ENCODE peak calls at places on chromosome 15, in nine cellular contexts. One of them, this sample, is unnamed.
A peak's percentile ranks its signal among the peaks of the same experiment; 100 is the strongest.

GRCh38 chr15:101526890-101527289 is 37.4 kb upstream of the PCSK6 start:
- DNase-seq in ovary: no peak
- DNase-seq in IMR-90: no peak
- DNase-seq in astrocyte: no peak
- DNase-seq in psoas muscle: no peak
- DNase-seq in effector memory CD4-positive, alpha-beta T cell: no peak
- DNase-seq in small intestine: no peak
- DNase-seq in HCT116: no peak
- DNase-seq in testis: no peak
- DNase-seq in this sample: no peak

GRCh38 chr15:87369269-87369668 is 887.3 kb downstream of the NTRK3 start:
- DNase-seq in astrocyte: peak; percentile 99
- DNase-seq in psoas muscle: no peak
- DNase-seq in ovary: no peak
- DNase-seq in HCT116: no peak
- DNase-seq in small intestine: no peak
- DNase-seq in testis: no peak
- DNase-seq in IMR-90: peak; percentile 93
- DNase-seq in effector memory CD4-positive, alpha-beta T cell: no peak
- DNase-seq in this sample: no peak

GRCh38 chr15:71295242-71296031 is 180.2 kb downstream of the THSD4 start:
- DNase-seq in small intestine: no peak
- DNase-seq in ovary: no peak
- DNase-seq in testis: no peak
- DNase-seq in psoas muscle: no peak
- DNase-seq in astrocyte: peak; percentile 100
- DNase-seq in effector memory CD4-positive, alpha-beta T cell: no peak
- DNase-seq in HCT116: peak; percentile 100
- DNase-seq in IMR-90: peak; percentile 100
- DNase-seq in this sample: no peak

GRCh38 chr15:90015749-90016148 is 14.6 kb downstream of the ZNF710 start:
- DNase-seq in astrocyte: no peak
- DNase-seq in HCT116: no peak
- DNase-seq in IMR-90: no peak
- DNase-seq in testis: no peak
- DNase-seq in ovary: no peak
- DNase-seq in psoas muscle: no peak
- DNase-seq in small intestine: peak; percentile 94
- DNase-seq in effector memory CD4-positive, alpha-beta T cell: no peak
- DNase-seq in this sample: no peak

GRCh38 chr15:77409259-77410156 is 10.4 kb downstream of the PEAK1 start:
- DNase-seq in HCT116: no peak
- DNase-seq in testis: no peak
- DNase-seq in ovary: no peak
- DNase-seq in effector memory CD4-positive, alpha-beta T cell: no peak
- DNase-seq in small intestine: peak; percentile 25
- DNase-seq in IMR-90: no peak
- DNase-seq in astrocyte: no peak
- DNase-seq in psoas muscle: no peak
- DNase-seq in this sample: no peak

GRCh38 chr15:80913541-80913940 is 76.1 kb downstream of the MESD start:
- DNase-seq in testis: no peak
- DNase-seq in small intestine: no peak
- DNase-seq in ovary: no peak
- DNase-seq in IMR-90: no peak
- DNase-seq in psoas muscle: no peak
- DNase-seq in HCT116: no peak
- DNase-seq in astrocyte: no peak
- DNase-seq in effector memory CD4-positive, alpha-beta T cell: no peak
- DNase-seq in this sample: no peak

GRCh38 chr15:56782306-56782705 is 49.0 kb upstream of the ZNF280D start:
- DNase-seq in small intestine: no peak
- DNase-seq in HCT116: no peak
- DNase-seq in astrocyte: no peak
- DNase-seq in IMR-90: no peak
- DNase-seq in psoas muscle: no peak
- DNase-seq in effector memory CD4-positive, alpha-beta T cell: no peak
- DNase-seq in ovary: no peak
- DNase-seq in testis: no peak
- DNase-seq in this sample: no peak

GRCh38 chr15:92797168-92798052 is 102.7 kb upstream of the CHD2 start:
- DNase-seq in IMR-90: peak; percentile 81
- DNase-seq in HCT116: peak; percentile 73
- DNase-seq in psoas muscle: no peak
- DNase-seq in effector memory CD4-positive, alpha-beta T cell: peak; percentile 19
- DNase-seq in small intestine: peak; percentile 87
- DNase-seq in ovary: peak; percentile 37
- DNase-seq in astrocyte: peak; percentile 50
- DNase-seq in testis: peak; percentile 53
- DNase-seq in this sample: no peak

DNA sequence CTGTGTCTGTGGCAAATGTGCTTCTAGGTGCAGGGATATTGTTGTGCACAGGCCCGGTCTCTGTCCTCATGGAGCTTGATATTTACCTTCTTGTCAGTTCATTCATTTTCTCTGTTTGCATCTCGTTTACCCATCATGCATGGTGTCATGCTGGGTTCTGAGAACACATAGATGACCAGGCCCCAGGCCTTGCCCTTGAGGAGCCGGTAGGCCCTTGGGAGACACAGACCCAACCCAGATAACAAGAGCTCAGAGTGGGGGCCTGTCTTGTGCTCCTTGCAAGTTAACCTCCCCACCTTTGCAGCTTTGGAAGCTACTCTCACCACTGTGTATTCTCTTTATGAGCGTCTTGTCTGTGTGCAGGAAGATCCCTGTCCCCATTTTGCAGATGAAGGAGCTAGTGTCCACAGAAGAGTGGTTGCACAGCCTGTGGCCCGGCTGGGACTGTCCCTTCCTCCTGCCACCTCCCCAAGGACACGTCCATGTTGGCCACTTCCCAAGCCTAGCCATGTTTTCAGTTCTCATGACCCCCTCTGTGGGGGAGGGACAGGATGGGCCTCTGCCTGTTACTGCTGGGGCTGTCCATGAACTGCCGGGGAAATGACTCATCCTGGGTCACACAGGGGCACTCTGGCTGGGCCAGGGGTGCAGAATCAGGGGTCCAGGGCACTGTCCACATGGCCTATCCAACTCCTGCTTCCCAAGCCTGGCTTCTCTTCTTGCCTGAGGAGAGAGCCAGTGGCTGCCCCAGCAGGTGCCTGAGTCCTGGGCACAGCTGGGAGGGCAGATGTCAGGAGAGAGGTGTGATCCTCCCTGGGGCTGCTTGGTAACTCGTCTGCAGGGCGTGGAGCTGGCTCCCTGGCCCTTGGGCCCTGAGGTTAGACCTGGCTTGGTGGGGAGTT is 3.4 kb downstream of the SNX33 start:
- DNase-seq in IMR-90: no peak
- DNase-seq in HCT116: no peak
- DNase-seq in psoas muscle: peak; percentile 75
- DNase-seq in testis: peak; percentile 51
- DNase-seq in ovary: peak; percentile 61
- DNase-seq in small intestine: peak; percentile 64
- DNase-seq in astrocyte: no peak
- DNase-seq in effector memory CD4-positive, alpha-beta T cell: no peak
- DNase-seq in this sample: no peak
- H3K4me3 ChIP-seq in IMR-90: peak overlapping the region; percentile 40
- H3K4me3 ChIP-seq in HCT116: peak overlapping the region; percentile 32
- H3K4me3 ChIP-seq in psoas muscle: peak overlapping the region; percentile 93
- H3K4me3 ChIP-seq in testis: no peak overlapping the region
- H3K4me3 ChIP-seq in ovary: peak overlapping the region; percentile 23
- H3K4me3 ChIP-seq in small intestine: peak overlapping the region; percentile 26
- H3K4me3 ChIP-seq in astrocyte: peak overlapping the region; percentile 51
- H3K4me3 ChIP-seq in effector memory CD4-positive, alpha-beta T cell: no peak overlapping the region
- H3K4me3 ChIP-seq in this sample: no peak overlapping the region

GRCh38 chr15:85770014-85770721 is 24.6 kb downstream of the KLHL25 start:
- DNase-seq in astrocyte: no peak
- DNase-seq in effector memory CD4-positive, alpha-beta T cell: no peak
- DNase-seq in HCT116: no peak
- DNase-seq in ovary: no peak
- DNase-seq in psoas muscle: no peak
- DNase-seq in testis: no peak
- DNase-seq in IMR-90: no peak
- DNase-seq in small intestine: no peak
- DNase-seq in this sample: no peak

GRCh38 chr15:85767785-85768529 is 26.8 kb downstream of the KLHL25 start:
- DNase-seq in small intestine: no peak
- DNase-seq in testis: no peak
- DNase-seq in astrocyte: no peak
- DNase-seq in HCT116: no peak
- DNase-seq in effector memory CD4-positive, alpha-beta T cell: no peak
- DNase-seq in IMR-90: no peak
- DNase-seq in psoas muscle: no peak
- DNase-seq in ovary: no peak
- DNase-seq in this sample: no peak

GRCh38 chr15:85768595-85769168 is 26.0 kb downstream of the KLHL25 start:
- DNase-seq in small intestine: no peak
- DNase-seq in IMR-90: no peak
- DNase-seq in psoas muscle: no peak
- DNase-seq in ovary: no peak
- DNase-seq in HCT116: no peak
- DNase-seq in effector memory CD4-positive, alpha-beta T cell: no peak
- DNase-seq in astrocyte: no peak
- DNase-seq in testis: no peak
- DNase-seq in this sample: no peak

GRCh38 chr15:85770722-85771041 is 24.0 kb downstream of the KLHL25 start:
- DNase-seq in small intestine: no peak
- DNase-seq in ovary: no peak
- DNase-seq in testis: no peak
- DNase-seq in astrocyte: no peak
- DNase-seq in effector memory CD4-positive, alpha-beta T cell: no peak
- DNase-seq in IMR-90: no peak
- DNase-seq in HCT116: no peak
- DNase-seq in psoas muscle: no peak
- DNase-seq in this sample: no peak

DNA sequence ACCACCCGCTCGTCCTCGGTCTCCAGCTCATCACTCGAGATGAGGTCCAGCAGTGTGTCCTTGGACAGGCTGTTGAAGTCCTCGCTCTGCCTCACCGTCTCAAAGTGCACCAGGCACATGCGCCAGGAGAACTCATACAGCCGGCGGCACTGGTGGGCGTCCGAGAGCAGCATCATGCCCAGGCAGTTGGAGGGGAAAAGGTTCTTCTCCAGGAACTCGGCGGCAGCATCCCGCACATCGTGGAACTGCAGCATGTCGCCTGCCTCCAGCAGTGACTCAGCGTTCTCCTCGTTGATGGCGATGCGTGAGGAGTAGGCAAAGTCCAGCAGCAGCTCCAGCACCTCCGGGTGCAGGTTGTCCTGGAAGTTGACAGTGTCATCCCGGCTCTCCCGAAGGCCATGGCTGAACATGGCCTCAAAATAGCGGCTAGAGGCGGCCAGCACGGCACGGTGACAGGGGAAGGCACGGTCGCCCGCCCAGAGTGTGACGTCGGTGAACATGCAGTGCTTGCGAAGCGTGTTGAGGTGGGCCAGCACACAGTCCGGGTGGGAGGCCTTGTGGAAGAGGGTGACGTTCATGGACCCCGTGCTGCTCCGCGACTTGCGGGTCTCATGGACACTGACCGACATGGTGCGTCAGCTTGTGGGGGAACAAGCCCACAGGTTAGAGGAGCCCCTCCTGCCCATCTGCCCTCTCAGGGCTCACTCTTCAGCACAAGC is 25.4 kb downstream of the KLHL25 start:
- DNase-seq in HCT116: no peak
- DNase-seq in testis: no peak
- DNase-seq in astrocyte: no peak
- DNase-seq in effector memory CD4-positive, alpha-beta T cell: no peak
- DNase-seq in IMR-90: no peak
- DNase-seq in ovary: no peak
- DNase-seq in small intestine: no peak
- DNase-seq in psoas muscle: no peak
- DNase-seq in this sample: no peak
- H3K27ac ChIP-seq in HCT116: no peak overlapping the region
- H3K27ac ChIP-seq in testis: no peak overlapping the region
- H3K27ac ChIP-seq in astrocyte: no peak overlapping the region
- H3K27ac ChIP-seq in effector memory CD4-positive, alpha-beta T cell: no peak overlapping the region
- H3K27ac ChIP-seq in IMR-90: no peak overlapping the region
- H3K27ac ChIP-seq in ovary: no peak overlapping the region
- H3K27ac ChIP-seq in small intestine: no peak overlapping the region
- H3K27ac ChIP-seq in psoas muscle: no peak overlapping the region
- H3K27ac ChIP-seq in this sample: no peak overlapping the region

DNA sequence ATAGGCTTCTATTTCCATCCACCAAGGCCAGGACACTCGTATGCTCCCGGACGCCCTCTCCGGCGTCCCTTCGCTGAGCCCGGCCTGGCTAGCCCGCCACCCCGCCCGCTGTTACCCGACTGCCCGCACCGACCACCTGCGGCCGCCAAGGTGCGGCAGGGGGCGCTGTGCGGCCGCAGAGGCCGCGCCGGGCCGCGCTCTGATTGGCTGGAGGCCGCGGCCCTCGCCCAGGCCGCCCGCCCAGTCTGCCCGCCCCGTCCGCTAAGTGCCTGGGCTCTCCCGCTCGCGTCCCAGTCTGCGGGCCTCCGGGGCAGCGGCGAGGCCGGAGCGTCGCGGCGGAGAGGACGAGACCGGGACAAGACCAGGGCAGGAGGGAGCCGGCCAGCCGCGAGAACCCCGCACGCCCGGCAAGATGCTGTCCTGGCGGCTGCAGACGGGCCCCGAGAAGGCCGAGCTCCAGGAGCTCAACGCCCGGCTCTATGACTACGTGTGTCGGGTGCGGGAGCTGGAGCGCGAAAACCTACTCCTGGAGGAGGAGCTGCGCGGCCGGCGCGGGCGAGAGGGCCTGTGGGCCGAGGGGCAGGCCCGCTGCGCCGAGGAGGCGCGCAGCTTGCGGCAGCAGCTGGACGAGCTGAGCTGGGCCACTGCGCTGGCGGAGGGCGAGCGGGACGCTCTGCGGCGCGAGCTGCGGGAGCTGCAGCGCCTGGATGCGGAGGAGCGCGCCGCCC is at the start of gene SYNM:
- DNase-seq in ovary: peak; percentile 73
- DNase-seq in psoas muscle: peak; percentile 94
- DNase-seq in HCT116: peak; percentile 77
- DNase-seq in small intestine: peak; percentile 82
- DNase-seq in astrocyte: peak; percentile 45
- DNase-seq in IMR-90: peak; percentile 72
- DNase-seq in effector memory CD4-positive, alpha-beta T cell: peak; percentile 6
- DNase-seq in testis: peak; percentile 78
- DNase-seq in this sample: peak; percentile 85
- H3K4me3 ChIP-seq in ovary: peak within 1 kb of the TSS; percentile 47
- H3K4me3 ChIP-seq in psoas muscle: peak within 1 kb of the TSS; percentile 71
- H3K4me3 ChIP-seq in HCT116: peak within 1 kb of the TSS; percentile 49
- H3K4me3 ChIP-seq in small intestine: peak within 1 kb of the TSS; percentile 58
- H3K4me3 ChIP-seq in astrocyte: peak within 1 kb of the TSS; percentile 57
- H3K4me3 ChIP-seq in IMR-90: peak within 1 kb of the TSS; percentile 60
- H3K4me3 ChIP-seq in effector memory CD4-positive, alpha-beta T cell: peak within 1 kb of the TSS; percentile 35
- H3K4me3 ChIP-seq in testis: peak within 1 kb of the TSS; percentile 56
- H3K4me3 ChIP-seq in this sample: peak within 1 kb of the TSS; percentile 42

DNA sequence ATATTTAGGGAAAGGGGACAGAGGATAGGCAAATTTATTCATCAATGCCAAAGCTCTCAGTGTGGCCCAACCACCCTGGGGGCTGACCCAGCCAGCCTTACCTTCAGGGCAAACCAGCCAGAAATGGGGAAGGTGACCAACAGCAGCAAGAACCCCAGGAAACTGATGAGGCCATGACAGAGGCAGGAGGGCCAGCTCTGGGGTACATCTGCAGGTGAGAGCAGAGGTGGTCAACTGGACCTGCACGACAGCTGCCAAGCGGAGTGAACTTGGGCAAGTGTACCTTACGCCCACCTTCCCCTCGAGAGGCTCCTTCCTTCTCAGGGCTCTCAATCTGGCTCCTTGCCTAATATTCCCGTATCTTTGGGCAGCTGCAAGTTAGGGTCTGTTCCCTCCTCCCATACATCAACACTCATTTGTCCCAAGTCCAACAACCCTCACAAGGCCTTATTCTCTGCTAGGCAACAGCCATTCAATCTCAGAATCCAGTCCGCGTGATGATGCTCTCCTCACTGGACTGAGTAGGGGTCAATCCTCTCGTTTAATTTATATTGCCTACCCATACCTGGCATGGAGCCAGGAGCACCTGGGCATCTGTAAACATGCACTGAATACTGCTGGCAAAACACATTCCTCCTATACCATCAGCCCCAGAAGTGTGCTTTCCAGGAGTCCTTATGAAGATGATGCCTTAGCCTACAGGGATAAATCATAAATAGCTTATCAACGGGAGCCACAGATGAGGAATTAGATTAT is 1.7 kb downstream of the STOML1 start:
- DNase-seq in HCT116: no peak
- DNase-seq in small intestine: no peak
- DNase-seq in effector memory CD4-positive, alpha-beta T cell: no peak
- DNase-seq in IMR-90: no peak
- DNase-seq in testis: no peak
- DNase-seq in psoas muscle: no peak
- DNase-seq in astrocyte: no peak
- DNase-seq in ovary: no peak
- DNase-seq in this sample: no peak
- H3K27ac ChIP-seq in HCT116: no peak overlapping the region
- H3K27ac ChIP-seq in small intestine: peak overlapping the region; percentile 86
- H3K27ac ChIP-seq in effector memory CD4-positive, alpha-beta T cell: no peak overlapping the region
- H3K27ac ChIP-seq in IMR-90: no peak overlapping the region
- H3K27ac ChIP-seq in testis: peak overlapping the region; percentile 73
- H3K27ac ChIP-seq in psoas muscle: peak overlapping the region; percentile 91
- H3K27ac ChIP-seq in astrocyte: no peak overlapping the region
- H3K27ac ChIP-seq in ovary: no peak overlapping the region
- H3K27ac ChIP-seq in this sample: peak overlapping the region; percentile 30

This sample was measured in aorta.